ENCODE peak calls at places on chromosomes 6 and 20, in seven cellular contexts. R is stomach, F is NB4, C is tibial nerve, M is adrenal gland, L is heart left ventricle, I is spleen. T is an unnamed sample.

GRCh38 chr6:35497571-35498406 is 910 bp upstream of the TEAD3 start:
- DNase-seq in C (peak), L (peak), M (peak), F (peak), R (peak), I (peak), T (no peak)

GRCh38 chr6:82761674-82762345 is 303.8 kb downstream of the UBE3D start:
- DNase-seq in C (no peak), R (no peak), M (no peak), L (no peak), F (no peak), I (no peak), T (no peak)

GRCh38 chr6:53746442-53747103 is 48.2 kb upstream of the LRRC1 start:
- DNase-seq in F (no peak), M (no peak), I (no peak), L (no peak), R (no peak), C (no peak), T (peak)

GRCh38 chr6:157885211-157885788 is 62.3 kb downstream of the SNX9 start:
- DNase-seq in L (no peak), F (no peak), M (no peak), C (no peak), R (no peak), I (no peak), T (no peak)

GRCh38 chr6:101826259-101826658 is 432.8 kb downstream of the GRIK2 start:
- DNase-seq in R (no peak), L (no peak), M (no peak), C (no peak), F (no peak), I (no peak), T (no peak)

GRCh38 chr6:133697666-133698065 is 191.2 kb upstream of the TCF21 start:
- DNase-seq in F (no peak), R (no peak), I (no peak), L (no peak), C (no peak), M (no peak), T (no peak)

GRCh38 chr6:111871725-111872520 is 1.3 kb downstream of the FYN start:
- DNase-seq in R (no peak), C (no peak), F (no peak), I (peak), L (peak), M (peak), T (no peak)

GRCh38 chr20:10984294-10984693 is 310.5 kb upstream of the JAG1 start:
- DNase-seq in F (no peak), C (no peak), L (no peak), M (no peak), I (no peak), R (no peak), T (no peak)

GRCh38 chr6:17250237-17250636 is 30.9 kb upstream of the RBM24 start:
- DNase-seq in C (no peak), I (no peak), F (no peak), M (no peak), R (no peak), L (no peak), T (no peak)

GRCh38 chr6:27545271-27546046 is 72.6 kb upstream of the ZNF184 start:
- DNase-seq in C (no peak), M (no peak), F (peak), I (no peak), L (no peak), R (no peak), T (peak)

GRCh38 chr6:151263967-151264366 is 24.2 kb downstream of the AKAP12 start:
- DNase-seq in R (no peak), F (no peak), C (peak), I (no peak), M (peak), L (no peak), T (no peak)

GRCh38 chr6:9623228-9623832 is 791.5 kb downstream of the TFAP2A start:
- DNase-seq in F (no peak), L (no peak), M (no peak), R (no peak), C (no peak), I (no peak), T (no peak)

GRCh38 chr20:38932457-38933120 is 6.4 kb downstream of the FAM83D start:
- DNase-seq in F (peak), R (no peak), C (no peak), L (no peak), I (no peak), M (no peak), T (no peak)

GRCh38 chr6:113971786-113972185 is 838 bp upstream of the HDAC2 start:
- DNase-seq in F (peak), L (no peak), C (no peak), M (no peak), I (no peak), R (no peak), T (no peak)

GRCh38 chr6:77341058-77341986 is 122.0 kb downstream of the HTR1B start:
- DNase-seq in M (peak), L (peak), C (no peak), I (no peak), F (no peak), R (peak), T (no peak)

GRCh38 chr6:44843734-44844133 is 456.2 kb downstream of the CDC5L start:
- DNase-seq in I (no peak), L (no peak), C (no peak), M (no peak), F (no peak), R (no peak), T (no peak)

GRCh38 chr20:62774076-62774714 is 22.1 kb upstream of the MRGBP start:
- DNase-seq in L (no peak), C (no peak), M (no peak), R (no peak), I (no peak), F (no peak), T (no peak)

GRCh38 chr6:38144365-38144764 is 324.8 kb downstream of the ZFAND3 start:
- DNase-seq in L (no peak), M (no peak), I (no peak), C (no peak), R (no peak), F (no peak), T (no peak)

GRCh38 chr6:39777218-39777617 is 15.0 kb upstream of the DAAM2 start:
- DNase-seq in R (no peak), C (no peak), I (no peak), L (no peak), F (no peak), M (no peak), T (no peak)
- TF ChIP-seq CTCF in R (no peak), C (no peak), I (no peak), L (no peak), F (no peak), M (no peak), T (no peak)

DNA sequence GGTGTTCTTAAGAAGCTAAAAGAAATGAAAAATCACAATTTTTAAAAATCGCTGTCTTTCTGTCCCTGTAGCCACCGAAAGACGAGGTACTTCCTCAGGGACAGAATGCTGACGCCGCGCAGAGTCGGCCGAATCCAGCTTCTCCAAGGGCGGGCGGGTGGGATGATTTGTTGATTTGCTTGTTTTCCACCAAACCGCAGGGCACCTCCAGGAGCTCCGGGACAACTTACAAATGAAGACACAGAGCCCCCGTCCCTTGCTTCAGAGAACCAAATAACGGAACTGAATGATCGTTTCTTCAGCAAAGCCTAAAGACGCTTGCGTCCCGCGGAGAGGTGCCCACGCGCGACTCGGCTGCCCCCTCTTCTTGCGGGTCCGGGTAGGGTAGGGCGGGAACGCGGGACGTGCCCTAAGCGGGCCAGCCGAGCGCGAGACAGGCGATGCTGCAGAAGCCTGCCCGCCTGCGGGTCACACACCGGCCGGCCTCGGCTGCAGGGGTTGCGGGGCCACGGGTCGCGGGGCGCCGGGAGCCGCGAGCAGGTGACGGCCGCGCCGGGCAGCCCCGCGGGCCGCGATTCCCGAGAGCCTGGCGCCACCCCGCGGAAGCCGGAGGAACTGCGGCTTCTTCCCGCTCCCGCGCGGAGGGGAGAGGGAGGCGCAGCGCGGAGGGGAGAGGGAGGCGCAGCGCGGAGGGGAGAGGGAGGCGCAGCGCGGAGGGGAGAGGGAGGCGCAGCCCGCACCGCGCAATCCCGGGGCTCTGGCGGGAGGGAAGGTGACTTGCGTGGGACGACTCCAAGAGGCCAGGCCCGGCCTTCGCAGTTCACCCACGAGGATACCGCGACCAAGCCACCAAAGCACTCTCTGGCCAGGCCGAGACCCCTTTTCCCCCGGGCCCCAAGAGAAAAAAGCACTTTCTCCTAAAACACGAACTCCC is 7.7 kb upstream of the FOXF2 start:
- DNase-seq in I (peak), L (no peak), C (peak), R (peak), F (peak), M (peak), T (no peak)
- H3K4me3 ChIP-seq in I (peak), L (peak), C (peak), R (peak), F (no peak), M (no peak), T (no peak)

DNA sequence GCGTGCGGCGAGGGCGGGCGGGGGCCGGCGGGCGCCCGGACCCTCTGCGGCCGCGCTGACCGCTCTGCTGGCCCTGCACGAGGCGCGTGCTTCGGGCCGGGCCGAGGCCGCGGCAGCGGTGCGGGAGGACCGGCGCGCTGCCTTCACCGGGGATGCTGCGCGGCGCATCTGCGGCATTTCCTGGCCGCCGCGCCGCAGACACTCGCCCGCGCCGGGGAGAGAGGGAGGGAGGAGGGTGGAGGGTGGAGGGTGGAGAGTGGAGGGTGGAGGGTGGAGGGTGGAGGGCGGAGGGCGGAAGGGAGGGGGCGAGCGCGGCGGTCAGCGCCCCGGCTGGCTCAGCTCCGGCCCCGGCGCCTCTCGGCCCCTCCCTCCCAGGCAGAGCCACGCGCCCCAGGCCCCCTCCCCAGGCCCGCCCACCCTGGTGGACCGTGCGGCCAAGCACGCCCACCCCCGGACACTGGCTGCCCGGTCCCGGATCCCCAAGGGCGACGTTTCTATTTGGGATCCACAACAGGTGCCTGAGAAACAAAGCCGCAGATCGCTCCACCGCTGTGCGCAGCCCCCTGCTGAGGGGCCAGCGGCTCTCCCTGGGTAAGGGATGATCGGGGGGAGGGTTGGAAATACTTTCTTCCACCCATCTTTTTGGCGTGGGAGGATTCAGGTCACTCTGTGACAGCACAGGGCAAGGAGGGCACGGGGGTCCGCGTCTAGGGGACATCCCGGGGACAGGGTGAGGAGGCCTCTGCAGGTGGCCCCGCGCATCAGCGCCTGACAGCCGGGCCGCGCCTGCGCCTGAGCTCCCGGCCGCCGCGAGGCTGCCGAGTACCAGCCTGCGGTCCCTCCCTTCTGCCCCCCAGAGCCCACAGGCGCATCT is 111.2 kb upstream of the BEND6 start:
- DNase-seq in C (peak), M (peak), I (peak), R (peak), L (peak), F (peak), T (no peak)
- TF ChIP-seq CTCF in C (peak), M (peak), I (peak), R (peak), L (no peak), F (peak), T (peak)

DNA sequence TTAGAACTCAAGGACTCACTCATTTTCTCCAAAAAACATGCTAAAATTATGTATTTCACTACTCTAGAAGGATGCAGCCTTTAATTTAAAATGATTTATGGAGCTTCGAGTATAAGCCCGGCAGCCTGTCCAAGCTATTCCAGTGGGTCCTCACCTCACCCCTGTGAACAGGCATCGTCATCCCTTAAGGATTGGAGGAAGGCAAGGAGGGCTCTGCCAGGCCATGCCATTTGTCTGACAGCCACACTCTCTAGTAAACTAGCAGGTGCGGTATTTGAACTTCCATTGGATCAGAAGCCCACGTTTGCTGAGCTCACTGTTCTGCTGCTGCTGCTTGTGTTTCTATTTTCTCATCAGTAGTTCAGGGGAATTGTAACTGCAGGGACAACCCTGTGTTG is 39.8 kb upstream of the NAA20 start:
- DNase-seq in F (no peak), R (no peak), M (no peak), C (no peak), I (no peak), L (no peak), T (no peak)
- H3K4me3 ChIP-seq in F (no peak), R (peak), M (peak), C (peak), I (no peak), L (peak), T (no peak)

GRCh38 chr6:41648921-41649320 is 10.7 kb downstream of the MDFI start:
- DNase-seq in L (no peak), M (no peak), C (no peak), I (no peak), F (no peak), R (no peak), T (no peak)

GRCh38 chr6:41651246-41651961 is 13.1 kb downstream of the MDFI start:
- DNase-seq in R (no peak), C (no peak), F (no peak), I (no peak), M (no peak), L (no peak), T (no peak)

GRCh38 chr6:41650120-41650519 is 11.9 kb downstream of the MDFI start:
- DNase-seq in C (no peak), R (no peak), M (no peak), I (no peak), L (no peak), F (no peak), T (no peak)

GRCh38 chr6:41648070-41648585 is 9.9 kb downstream of the MDFI start:
- DNase-seq in L (no peak), C (no peak), R (no peak), F (no peak), M (no peak), I (no peak), T (no peak)

GRCh38 chr6:41649596-41649995 is 11.3 kb downstream of the MDFI start:
- DNase-seq in L (no peak), F (no peak), C (no peak), R (no peak), I (no peak), M (no peak), T (no peak)
- TF ChIP-seq CTCF in L (no peak), F (no peak), C (no peak), R (no peak), I (no peak), M (no peak), T (no peak)

DNA sequence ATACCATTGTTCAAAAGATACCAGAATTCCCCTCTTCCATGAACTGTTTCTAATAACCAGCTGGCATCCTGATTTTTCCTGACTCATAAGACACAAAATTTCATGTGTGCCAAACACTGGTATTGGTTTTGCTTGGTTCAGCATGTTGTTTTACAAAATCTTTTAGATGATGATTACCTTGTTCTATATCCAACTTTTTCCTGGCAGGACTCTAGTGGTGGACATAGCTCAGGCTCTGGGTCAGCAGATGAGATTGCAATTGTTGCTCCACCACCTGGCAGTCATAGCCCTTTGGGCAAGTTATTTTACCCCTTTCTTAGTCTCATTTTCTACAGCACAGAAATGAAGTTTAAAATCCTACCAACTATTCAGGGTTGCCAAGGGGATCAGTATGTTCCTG is 6.2 kb downstream of the TRIM38 start:
- DNase-seq in I (no peak), L (no peak), R (no peak), C (no peak), F (no peak), M (no peak), T (no peak)
- H3K4me3 ChIP-seq in I (no peak), L (no peak), R (no peak), C (no peak), F (no peak), M (no peak), T (no peak)